ENCODE peak calls at places on chromosomes 2 and 18, in five cellular contexts. Y is ovary; G is aorta; J is breast epithelium; C is CD8-positive, alpha-beta T cell. H is an unnamed sample. For H3K4me1, the result is how much of the 10 kb centered on the place peaks cover.

GRCh38 chr2:98140210-98140609 is 53.2 kb downstream of the VWA3B start:
- DNase-seq in G (no peak), J (no peak), C (no peak), Y (peak), H (no peak)

GRCh38 chr2:134391751-134392160 is 137.9 kb downstream of the MGAT5 start:
- DNase-seq in G (no peak), C (no peak), Y (no peak), J (no peak), H (no peak)

GRCh38 chr2:43218221-43218549 is 8.2 kb downstream of the ZFP36L2 start:
- DNase-seq in J (no peak), Y (peak), G (no peak), C (no peak), H (no peak)

GRCh38 chr2:7838636-7839035 is 843.2 kb upstream of the ID2 start:
- DNase-seq in C (no peak), J (no peak), G (no peak), Y (no peak), H (no peak)

GRCh38 chr2:241834853-241835210 is 23.9 kb downstream of the PDCD1 start:
- DNase-seq in G (no peak), C (no peak), J (no peak), Y (no peak), H (no peak)

GRCh38 chr18:11183621-11184020 is 34.3 kb upstream of the PIEZO2 start:
- DNase-seq in C (no peak), Y (no peak), J (no peak), G (no peak), H (no peak)

GRCh38 chr2:14751581-14751980 is 119.1 kb downstream of the LRATD1 start:
- DNase-seq in C (no peak), Y (no peak), J (no peak), G (no peak), H (no peak)

GRCh38 chr2:79887747-79888374 is 375.0 kb downstream of the CTNNA2 start:
- DNase-seq in J (no peak), Y (no peak), G (no peak), C (no peak), H (no peak)

GRCh38 chr2:142445542-142445941 is 314.7 kb upstream of the LRP1B start:
- DNase-seq in J (no peak), Y (no peak), C (no peak), G (no peak), H (no peak)

GRCh38 chr2:147968571-147968970 is 52.0 kb downstream of the ORC4 start:
- DNase-seq in G (no peak), C (no peak), Y (no peak), J (no peak), H (no peak)

GRCh38 chr2:46847185-46847710 is 68.4 kb downstream of the MCFD2 start:
- DNase-seq in G (peak), Y (peak), J (peak), C (no peak), H (peak)

GRCh38 chr2:45182667-45183620 is 173.7 kb upstream of the SIX2 start:
- DNase-seq in J (no peak), G (no peak), C (no peak), Y (no peak), H (no peak)

GRCh38 chr2:104583791-104584190 is 270.1 kb upstream of the POU3F3 start:
- DNase-seq in Y (no peak), G (no peak), C (no peak), J (no peak), H (no peak)

GRCh38 chr2:72991439-72991725 is 74.1 kb downstream of the EMX1 start:
- DNase-seq in C (peak), J (no peak), G (peak), Y (no peak), H (no peak)

GRCh38 chr18:32339062-32339461 is 131.6 kb downstream of the GAREM1 start:
- DNase-seq in J (no peak), C (no peak), G (no peak), Y (no peak), H (no peak)

GRCh38 chr2:12051831-12052230 is 305.4 kb downstream of the LPIN1 start:
- DNase-seq in G (no peak), Y (no peak), J (no peak), C (no peak), H (no peak)

GRCh38 chr18:39341106-39341505 is 1775.5 kb upstream of the CELF4 start:
- DNase-seq in C (no peak), Y (no peak), G (no peak), J (no peak), H (no peak)

GRCh38 chr18:68507781-68508180 is 207.1 kb downstream of the TMX3 start:
- DNase-seq in G (no peak), C (no peak), Y (no peak), J (no peak), H (no peak)

GRCh38 chr2:108612153-108612513 is 77.9 kb downstream of the LIMS1 start:
- DNase-seq in G (no peak), C (no peak), Y (no peak), J (no peak), H (peak)

GRCh38 chr2:226189061-226189460 is 610.6 kb downstream of the IRS1 start:
- DNase-seq in C (no peak), J (no peak), G (no peak), Y (no peak), H (no peak)

GRCh38 chr2:127575185-127575765 is 39.8 kb downstream of the MYO7B start:
- DNase-seq in J (no peak), G (no peak), C (peak), Y (no peak), H (no peak)

GRCh38 chr2:21291281-21291825 is 167.6 kb downstream of the TDRD15 start:
- DNase-seq in J (no peak), G (no peak), Y (no peak), C (no peak), H (no peak)

GRCh38 chr18:44830551-44830950 is 149.9 kb downstream of the SETBP1 start:
- DNase-seq in J (no peak), Y (no peak), C (no peak), G (no peak), H (no peak)

GRCh38 chr2:16142383-16143361 is 202.3 kb downstream of the MYCN start:
- DNase-seq in Y (no peak), J (no peak), C (no peak), G (no peak), H (no peak)

GRCh38 chr2:167749641-167750040 is 497.8 kb downstream of the STK39 start:
- DNase-seq in J (no peak), C (no peak), G (no peak), Y (no peak), H (no peak)

GRCh38 chr2:42101641-42102605 is 54.1 kb downstream of the PKDCC start:
- DNase-seq in C (peak), G (peak), Y (peak), J (no peak), H (peak)

GRCh38 chr18:24763765-24764548 is 303.5 kb downstream of the HRH4 start:
- DNase-seq in Y (no peak), C (no peak), G (no peak), J (no peak), H (no peak)

GRCh38 chr2:887639-888038 is 63.0 kb upstream of the SNTG2 start:
- DNase-seq in Y (no peak), J (no peak), G (no peak), C (no peak), H (no peak)

GRCh38 chr2:240793313-240794177 is 26.5 kb downstream of the KIF1A start:
- DNase-seq in C (no peak), Y (peak), G (peak), J (no peak), H (peak)

GRCh38 chr2:36352711-36353110 is 2.9 kb upstream of the CRIM1 start:
- DNase-seq in C (no peak), J (no peak), Y (no peak), G (no peak), H (no peak)

GRCh38 chr2:30255466-30256408 is 24.4 kb downstream of the LBH start:
- DNase-seq in Y (no peak), G (no peak), J (no peak), C (no peak), H (no peak)

GRCh38 chr2:30255026-30255425 is 23.7 kb downstream of the LBH start:
- DNase-seq in J (no peak), C (no peak), G (no peak), Y (no peak), H (no peak)

GRCh38 chr2:30252723-30253688 is 21.7 kb downstream of the LBH start:
- DNase-seq in C (no peak), Y (peak), G (peak), J (no peak), H (peak)

GRCh38 chr2:30254692-30255015 is 23.3 kb downstream of the LBH start:
- DNase-seq in Y (no peak), J (no peak), G (no peak), C (no peak), H (no peak)

DNA sequence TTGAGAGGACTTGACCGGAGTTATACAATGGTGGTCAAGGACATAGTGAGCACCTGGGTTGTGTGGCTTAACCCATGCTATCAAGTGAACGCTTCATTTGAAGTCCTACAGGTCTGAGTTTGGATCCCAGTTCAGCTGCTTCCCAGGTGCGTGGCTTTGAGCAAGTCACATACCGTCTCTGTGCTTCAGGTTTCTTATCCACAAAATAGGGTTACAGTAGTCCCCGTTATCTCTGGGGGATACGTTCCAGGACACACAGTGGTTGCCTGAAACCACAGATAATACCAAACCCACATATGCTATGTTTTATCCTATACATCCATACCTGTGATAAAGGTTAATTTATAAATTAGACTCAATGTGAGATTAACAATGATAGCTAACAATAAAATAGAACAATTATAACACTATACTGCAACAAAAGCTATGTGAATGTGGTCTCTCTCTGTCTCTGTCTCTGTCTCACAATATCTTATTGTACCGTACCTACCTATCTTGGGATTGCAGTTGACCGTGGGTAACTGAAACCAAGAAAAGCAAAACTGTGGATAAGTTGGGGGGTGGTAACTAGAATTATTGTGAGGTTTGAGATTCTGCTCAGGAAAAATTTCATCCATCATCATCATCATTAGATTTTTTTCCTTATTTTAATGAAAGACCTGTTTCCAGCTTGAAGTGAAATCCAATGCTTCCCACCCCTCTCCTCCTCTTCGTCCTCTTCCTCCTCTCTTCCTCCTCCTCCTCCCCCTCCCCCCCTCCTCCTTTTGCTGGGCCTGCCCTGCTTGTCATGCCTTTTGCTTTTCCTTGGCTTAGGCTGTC is 22.7 kb downstream of the LBH start:
- DNase-seq in J (no peak), G (no peak), Y (no peak), C (no peak), H (no peak)
- H3K4me1 ChIP-seq in J (under half), G (under half), Y (under half), C (half or more), H (under half)

GRCh38 chr2:64012115-64012514 is 7.1 kb downstream of the VPS54 start:
- DNase-seq in C (no peak), J (no peak), G (no peak), Y (no peak), H (no peak)
- H3K4me1 ChIP-seq in C (under half), J (under half), G (under half), Y (under half), H (under half)

GRCh38 chr2:64202206-64202864 is 58.1 kb upstream of the PELI1 start:
- DNase-seq in Y (no peak), C (no peak), G (no peak), J (no peak), H (no peak)
- H3K4me1 ChIP-seq in Y (under half), C (under half), G (under half), J (under half), H (under half)

DNA sequence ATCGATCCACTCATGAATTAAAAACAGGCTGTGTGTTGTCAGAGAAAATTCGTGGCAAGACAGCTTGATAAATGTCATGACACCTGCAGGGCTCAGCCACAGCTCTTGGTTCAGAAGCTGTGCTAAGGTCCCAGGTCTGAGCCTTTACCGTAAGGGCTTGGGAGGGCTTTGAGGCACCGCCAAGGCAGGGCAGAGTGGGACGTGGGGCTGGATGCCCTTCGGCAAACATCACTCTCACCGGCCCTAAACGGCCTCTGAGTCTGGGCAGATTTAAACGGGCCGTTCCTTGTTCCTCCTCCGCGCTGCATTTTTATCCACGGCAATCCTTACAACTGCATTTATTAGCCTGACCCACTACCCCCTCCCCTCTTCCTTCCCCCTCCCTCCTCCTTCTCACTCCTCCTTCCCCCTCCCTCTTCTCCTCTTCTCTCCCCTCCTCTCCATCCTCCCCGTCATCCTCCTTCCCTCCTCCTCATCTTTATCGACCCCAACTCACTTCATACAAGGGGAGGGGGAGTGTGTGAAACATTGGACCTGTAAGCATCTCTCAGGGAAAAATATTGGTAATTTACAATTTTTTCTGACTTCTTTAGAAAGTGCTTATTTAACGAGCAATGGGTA is 33.9 kb downstream of the MBP start:
- DNase-seq in G (no peak), C (no peak), J (no peak), Y (peak), H (peak)
- H3K4me1 ChIP-seq in G (under half), C (half or more), J (under half), Y (under half), H (under half)